ENCODE peak calls at places on chromosomes 3 and 15, in four cellular contexts. Q is astrocyte; U is CD8-positive, alpha-beta memory T cell; P is ascending aorta. D is an unnamed sample.

GRCh38 chr3:27535809-27536392 is 51.7 kb upstream of the SLC4A7 start:
- DNase-seq in Q (peak; percentile 68), U (no peak), P (no peak), D (peak; percentile 42)

GRCh38 chr15:68511073-68511991 is 67.5 kb upstream of the CORO2B start:
- DNase-seq in Q (peak; percentile 93), U (no peak), P (no peak), D (no peak)

GRCh38 chr3:44339990-44340389 is 1.4 kb downstream of the TCAIM start:
- DNase-seq in Q (no peak), U (no peak), P (no peak), D (no peak)

GRCh38 chr3:135907422-135908165 is 57.9 kb upstream of the PPP2R3A start:
- DNase-seq in Q (no peak), U (no peak), P (no peak), D (no peak)

GRCh38 chr15:98289747-98290146 is 329.2 kb downstream of the ARRDC4 start:
- DNase-seq in Q (no peak), U (no peak), P (no peak), D (no peak)

GRCh38 chr15:89898628-89899302 is 5.0 kb upstream of the AP3S2 start:
- DNase-seq in Q (peak; percentile 21), U (no peak), P (no peak), D (no peak)

GRCh38 chr3:172258616-172259015 is 189.6 kb downstream of the GHSR start:
- DNase-seq in Q (peak; percentile 72), U (no peak), P (no peak), D (no peak)

GRCh38 chr3:125434582-125435011 is 59.5 kb upstream of the ZNF148 start:
- DNase-seq in Q (no peak), U (no peak), P (no peak), D (no peak)

GRCh38 chr3:143551790-143552189 is 296.5 kb downstream of the SLC9A9 start:
- DNase-seq in Q (no peak), U (no peak), P (no peak), D (no peak)

GRCh38 chr3:86416334-86416733 is 574.6 kb downstream of the VGLL3 start:
- DNase-seq in Q (peak; percentile 3), U (no peak), P (no peak), D (no peak)

GRCh38 chr3:38354588-38355344 is 8.2 kb downstream of the XYLB start:
- DNase-seq in Q (peak; percentile 43), U (no peak), P (no peak), D (no peak)

GRCh38 chr15:49415638-49416037 is 7.4 kb upstream of the FGF7 start:
- DNase-seq in Q (peak; percentile 79), U (no peak), P (no peak), D (no peak)

GRCh38 chr3:14761121-14761672 is 57.6 kb upstream of the FGD5 start:
- DNase-seq in Q (no peak), U (no peak), P (no peak), D (no peak)

GRCh38 chr3:186614266-186614596 is 1.4 kb downstream of the AHSG start:
- DNase-seq in Q (no peak), U (no peak), P (no peak), D (no peak)

GRCh38 chr15:41838400-41838897 is at the start of gene PLA2G4B:
- DNase-seq in Q (no peak), U (no peak), P (no peak), D (no peak)

GRCh38 chr3:186824430-186825139 is 17.9 kb upstream of the ADIPOQ start:
- DNase-seq in Q (no peak), U (no peak), P (no peak), D (no peak)

GRCh38 chr3:133192363-133192945 is 154.3 kb downstream of the TMEM108 start:
- DNase-seq in Q (peak; percentile 6), U (no peak), P (no peak), D (no peak)

GRCh38 chr3:169390310-169390731 is 273.2 kb downstream of the MECOM start:
- DNase-seq in Q (peak; percentile 25), U (no peak), P (no peak), D (no peak)

GRCh38 chr15:45704329-45705249 is 69.8 kb downstream of the SQOR start:
- DNase-seq in Q (no peak), U (no peak), P (no peak), D (no peak)

GRCh38 chr3:160808838-160809237 is 52.8 kb downstream of the PPM1L start:
- DNase-seq in Q (no peak), U (no peak), P (no peak), D (no peak)

GRCh38 chr3:9246196-9246595 is 3.2 kb downstream of the SRGAP3 start:
- DNase-seq in Q (no peak), U (no peak), P (no peak), D (no peak)

GRCh38 chr3:53804697-53805462 is 41.3 kb downstream of the CHDH start:
- DNase-seq in Q (peak; percentile 67), U (no peak), P (no peak), D (peak; percentile 5)

GRCh38 chr15:37046876-37047614 is 53.3 kb downstream of the MEIS2 start:
- DNase-seq in Q (peak; percentile 81), U (no peak), P (no peak), D (no peak)

GRCh38 chr15:37045859-37046318 is 54.5 kb downstream of the MEIS2 start:
- DNase-seq in Q (no peak), U (no peak), P (no peak), D (no peak)

GRCh38 chr15:37041836-37042235 is 58.5 kb downstream of the MEIS2 start:
- DNase-seq in Q (no peak), U (no peak), P (no peak), D (no peak)

GRCh38 chr15:37041042-37041441 is 59.3 kb downstream of the MEIS2 start:
- DNase-seq in Q (no peak), U (no peak), P (no peak), D (no peak)

DNA sequence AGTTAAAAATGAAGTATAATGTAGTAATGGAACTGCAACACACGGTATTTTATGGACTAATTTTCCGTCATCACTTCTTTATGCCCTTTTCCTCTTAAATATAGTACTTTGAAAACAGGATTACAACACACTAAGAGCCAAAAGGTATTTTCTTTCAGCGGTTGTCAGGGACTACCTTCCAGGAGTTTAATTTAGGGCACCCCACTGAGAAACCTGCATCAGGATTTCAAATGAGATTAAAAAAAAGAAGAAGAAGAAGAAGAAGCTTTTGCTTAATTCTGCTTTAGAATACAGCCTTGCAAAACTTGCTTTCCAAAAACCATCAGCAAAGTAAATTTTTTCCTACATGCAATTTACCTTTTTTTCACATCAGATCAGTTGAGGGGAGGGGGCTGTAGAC is 55.1 kb downstream of the MEIS2 start:
- DNase-seq in Q (no peak), U (no peak), P (no peak), D (no peak)
- H3K4me3 ChIP-seq in Q (no peak overlapping the region), U (no peak overlapping the region), P (no peak overlapping the region), D (no peak overlapping the region)

GRCh38 chr3:128170866-128171516 is 17.7 kb downstream of the EEFSEC start:
- DNase-seq in Q (peak; percentile 62), U (no peak), P (no peak), D (peak; percentile 48)

GRCh38 chr3:128168830-128169229 is 15.5 kb downstream of the EEFSEC start:
- DNase-seq in Q (no peak), U (no peak), P (no peak), D (no peak)

GRCh38 chr3:128167646-128167972 is 14.3 kb downstream of the EEFSEC start:
- DNase-seq in Q (no peak), U (no peak), P (no peak), D (no peak)

GRCh38 chr3:128166971-128167453 is 13.7 kb downstream of the EEFSEC start:
- DNase-seq in Q (no peak), U (no peak), P (no peak), D (no peak)

DNA sequence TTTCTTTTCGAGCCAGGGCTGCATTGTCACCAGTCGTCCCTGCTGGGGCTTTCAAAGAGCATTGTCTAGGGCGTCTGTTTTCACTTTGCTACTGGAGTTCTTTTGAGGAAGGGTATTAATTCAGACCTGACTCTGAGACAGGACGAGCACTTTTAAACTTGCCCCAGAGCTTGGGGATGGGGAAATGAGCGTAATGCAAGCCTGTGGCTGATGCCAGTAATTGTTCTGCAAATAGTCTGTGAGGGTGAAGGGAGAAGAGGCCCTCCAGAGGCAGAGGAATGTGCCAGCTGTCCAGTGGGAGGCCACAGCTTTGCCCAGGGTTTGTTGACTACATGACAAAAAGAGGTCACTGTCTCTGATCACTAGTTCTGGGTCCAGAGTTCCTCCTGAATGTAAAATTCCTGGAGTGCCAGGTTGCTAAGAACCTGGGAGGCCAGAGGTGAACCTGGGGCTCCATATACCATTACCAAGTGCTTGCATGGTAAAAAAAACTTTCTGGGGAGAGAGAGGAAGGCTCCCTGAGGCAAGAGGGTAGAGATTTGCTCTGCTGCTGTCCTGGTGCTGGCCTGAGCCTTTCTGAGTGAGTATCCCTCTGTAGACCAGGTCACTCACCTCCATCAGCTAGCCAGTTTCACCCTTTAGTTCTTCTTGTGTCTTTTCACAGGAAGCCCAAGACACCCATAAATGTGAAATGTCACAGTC is 14.8 kb downstream of the EEFSEC start:
- DNase-seq in Q (no peak), U (no peak), P (no peak), D (no peak)
- H3K27ac ChIP-seq in Q (no peak overlapping the region), U (no peak overlapping the region), P (no peak overlapping the region), D (no peak overlapping the region)

DNA sequence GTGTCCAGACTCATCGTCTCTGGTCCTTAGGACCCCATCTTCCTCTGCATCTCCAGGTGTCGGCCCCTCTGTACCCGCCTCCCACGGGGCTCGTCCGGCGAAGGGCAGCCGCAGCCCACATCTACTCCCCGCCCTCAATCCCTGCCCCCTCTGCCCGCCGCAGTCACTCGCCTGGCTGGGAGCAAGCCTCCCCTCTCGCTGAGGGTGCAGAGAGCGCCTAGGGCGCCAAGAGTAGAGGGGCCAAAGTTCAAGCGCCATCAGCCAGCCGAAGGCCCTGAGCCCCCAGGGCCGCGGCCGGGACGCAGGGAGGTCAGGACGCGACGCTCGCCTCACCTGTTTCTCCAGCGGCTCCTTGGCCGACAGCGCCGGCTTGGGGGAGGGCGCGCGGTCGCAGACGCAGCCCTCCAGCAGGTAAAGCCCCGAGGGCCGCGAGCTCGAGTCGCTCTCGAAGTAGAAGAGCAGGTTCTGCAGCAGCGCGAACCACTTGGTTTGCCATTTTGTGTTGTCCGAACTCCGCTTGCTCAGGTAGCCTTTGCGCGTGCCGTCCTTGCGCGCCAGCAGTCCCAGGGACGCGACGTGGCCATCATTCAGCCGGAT is 592 bp downstream of the RASGRF1 start:
- DNase-seq in Q (no peak), U (no peak), P (no peak), D (no peak)
- H3K4me3 ChIP-seq in Q (no peak overlapping the region), U (no peak overlapping the region), P (no peak overlapping the region), D (no peak overlapping the region)

DNA sequence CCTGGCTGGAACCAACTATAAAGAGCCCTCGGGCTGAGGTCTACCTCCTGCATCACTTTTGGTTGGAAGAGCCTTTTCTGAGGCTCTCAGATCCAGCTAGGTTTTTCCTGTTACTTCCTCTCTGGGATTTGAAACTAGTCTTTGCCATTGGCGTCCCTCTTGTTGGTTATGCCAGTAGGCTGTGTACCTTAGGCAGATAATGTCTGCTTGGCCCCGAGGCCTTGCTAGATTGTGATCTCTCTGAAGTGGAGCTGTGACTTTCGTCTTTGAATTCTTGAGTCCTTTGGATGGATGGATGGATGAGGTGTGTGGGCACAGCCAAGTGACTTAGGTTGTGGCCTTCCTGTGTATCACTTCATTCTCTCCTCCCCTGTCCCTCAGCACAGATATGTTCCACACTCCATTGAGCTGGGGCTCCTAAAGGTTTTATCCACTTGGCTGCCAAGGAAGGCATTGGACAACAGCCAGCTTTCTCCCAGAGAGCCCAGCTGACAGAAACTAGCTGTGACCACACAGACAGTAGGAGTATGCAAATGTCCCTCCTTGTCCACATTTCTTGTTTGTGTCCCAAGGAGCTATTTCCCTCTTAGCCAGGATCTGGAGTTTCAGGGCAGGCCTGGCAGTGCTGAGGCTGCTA is 7.9 kb upstream of the DNAJC17 start:
- DNase-seq in Q (no peak), U (no peak), P (no peak), D (no peak)
- H3K27ac ChIP-seq in Q (no peak overlapping the region), U (no peak overlapping the region), P (no peak overlapping the region), D (no peak overlapping the region)

GRCh38 chr15:80418892-80419537 is 14.8 kb downstream of the ARNT2 start:
- DNase-seq in Q (peak; percentile 33), U (no peak), P (no peak), D (peak; percentile 32)
- H3K4me3 ChIP-seq in Q (no peak overlapping the region), U (no peak overlapping the region), P (no peak overlapping the region), D (no peak overlapping the region)